ENCODE peak calls at places on chromosome 1, in five cellular contexts. One of them, this sample, is unnamed.

GRCh38 chr1:248114890-248115289 is 19.9 kb downstream of the OR2L13 start:
- DNase-seq in heart right ventricle: no peak
- DNase-seq in dorsolateral prefrontal cortex: no peak
- DNase-seq in tibial artery: no peak
- DNase-seq in psoas muscle: no peak
- DNase-seq in this sample: no peak

GRCh38 chr1:220876511-220877347 is 2.5 kb upstream of the HLX start:
- DNase-seq in heart right ventricle: peak; percentile 81
- DNase-seq in dorsolateral prefrontal cortex: no peak
- DNase-seq in tibial artery: peak; percentile 72
- DNase-seq in psoas muscle: no peak
- DNase-seq in this sample: no peak

GRCh38 chr1:158414651-158415345 is 11.2 kb downstream of the OR10K2 start:
- DNase-seq in heart right ventricle: no peak
- DNase-seq in dorsolateral prefrontal cortex: no peak
- DNase-seq in tibial artery: no peak
- DNase-seq in psoas muscle: no peak
- DNase-seq in this sample: no peak

GRCh38 chr1:224203243-224204016 is 20.4 kb downstream of the DEGS1 start:
- DNase-seq in heart right ventricle: peak; percentile 44
- DNase-seq in dorsolateral prefrontal cortex: peak; percentile 17
- DNase-seq in tibial artery: peak; percentile 61
- DNase-seq in psoas muscle: no peak
- DNase-seq in this sample: no peak

GRCh38 chr1:29933110-29933509 is 696.8 kb downstream of the PTPRU start:
- DNase-seq in heart right ventricle: no peak
- DNase-seq in dorsolateral prefrontal cortex: no peak
- DNase-seq in tibial artery: no peak
- DNase-seq in psoas muscle: no peak
- DNase-seq in this sample: no peak

GRCh38 chr1:54474500-54475235 is 68.5 kb upstream of the SSBP3 start:
- DNase-seq in heart right ventricle: peak; percentile 35
- DNase-seq in dorsolateral prefrontal cortex: no peak
- DNase-seq in tibial artery: no peak
- DNase-seq in psoas muscle: peak; percentile 58
- DNase-seq in this sample: no peak

GRCh38 chr1:202661136-202661845 is 49.0 kb downstream of the SYT2 start:
- DNase-seq in heart right ventricle: no peak
- DNase-seq in dorsolateral prefrontal cortex: no peak
- DNase-seq in tibial artery: no peak
- DNase-seq in psoas muscle: no peak
- DNase-seq in this sample: no peak

GRCh38 chr1:21124846-21125245 is 51.9 kb downstream of the EIF4G3 start:
- DNase-seq in heart right ventricle: no peak
- DNase-seq in dorsolateral prefrontal cortex: no peak
- DNase-seq in tibial artery: no peak
- DNase-seq in psoas muscle: no peak
- DNase-seq in this sample: no peak

GRCh38 chr1:4585216-4585615 is 69.2 kb upstream of the AJAP1 start:
- DNase-seq in heart right ventricle: peak; percentile 10
- DNase-seq in dorsolateral prefrontal cortex: no peak
- DNase-seq in tibial artery: no peak
- DNase-seq in psoas muscle: no peak
- DNase-seq in this sample: peak; percentile 47

GRCh38 chr1:46558141-46558963 is 6.9 kb upstream of the KNCN start:
- DNase-seq in heart right ventricle: no peak
- DNase-seq in dorsolateral prefrontal cortex: no peak
- DNase-seq in tibial artery: no peak
- DNase-seq in psoas muscle: no peak
- DNase-seq in this sample: no peak

GRCh38 chr1:222021124-222021523 is 279.2 kb upstream of the DUSP10 start:
- DNase-seq in heart right ventricle: no peak
- DNase-seq in dorsolateral prefrontal cortex: no peak
- DNase-seq in tibial artery: no peak
- DNase-seq in psoas muscle: no peak
- DNase-seq in this sample: no peak

GRCh38 chr1:243582321-243582720 is 267.7 kb downstream of the AKT3 start:
- DNase-seq in heart right ventricle: no peak
- DNase-seq in dorsolateral prefrontal cortex: no peak
- DNase-seq in tibial artery: no peak
- DNase-seq in psoas muscle: no peak
- DNase-seq in this sample: no peak

DNA sequence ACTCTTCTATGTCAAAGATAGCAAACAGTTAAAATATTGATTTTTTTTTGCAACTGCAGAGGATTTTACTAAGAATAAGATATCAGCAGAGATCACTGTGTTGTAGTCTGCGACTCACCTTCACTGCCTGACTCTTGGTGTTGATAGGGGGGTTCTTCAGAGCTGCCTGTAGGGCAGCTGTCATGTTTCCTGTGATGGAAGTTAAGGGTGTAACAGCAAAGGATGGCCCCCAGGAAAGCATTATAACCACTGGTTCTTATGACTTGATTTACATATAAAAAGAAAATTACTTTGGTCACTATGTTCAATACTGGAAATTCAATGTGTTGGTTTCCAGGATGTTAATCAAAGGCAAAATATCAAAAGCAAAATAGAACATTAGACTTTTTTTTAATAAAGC is 2.6 kb downstream of the ARPC5 start:
- DNase-seq in heart right ventricle: no peak
- DNase-seq in dorsolateral prefrontal cortex: no peak
- DNase-seq in tibial artery: no peak
- DNase-seq in psoas muscle: no peak
- DNase-seq in this sample: no peak
- H3K27ac ChIP-seq in heart right ventricle: no peak overlapping the region
- H3K27ac ChIP-seq in dorsolateral prefrontal cortex: no peak overlapping the region
- H3K27ac ChIP-seq in tibial artery: peak overlapping the region; percentile 91
- H3K27ac ChIP-seq in psoas muscle: peak overlapping the region; percentile 87
- H3K27ac ChIP-seq in this sample: peak overlapping the region; percentile 82

GRCh38 chr1:92909321-92909720 is 51.9 kb downstream of the DIPK1A start:
- DNase-seq in heart right ventricle: no peak
- DNase-seq in dorsolateral prefrontal cortex: peak; percentile 27
- DNase-seq in tibial artery: no peak
- DNase-seq in psoas muscle: no peak
- DNase-seq in this sample: no peak
- H3K27ac ChIP-seq in heart right ventricle: no peak overlapping the region
- H3K27ac ChIP-seq in dorsolateral prefrontal cortex: peak overlapping the region; percentile 48
- H3K27ac ChIP-seq in tibial artery: no peak overlapping the region
- H3K27ac ChIP-seq in psoas muscle: no peak overlapping the region
- H3K27ac ChIP-seq in this sample: no peak overlapping the region

DNA sequence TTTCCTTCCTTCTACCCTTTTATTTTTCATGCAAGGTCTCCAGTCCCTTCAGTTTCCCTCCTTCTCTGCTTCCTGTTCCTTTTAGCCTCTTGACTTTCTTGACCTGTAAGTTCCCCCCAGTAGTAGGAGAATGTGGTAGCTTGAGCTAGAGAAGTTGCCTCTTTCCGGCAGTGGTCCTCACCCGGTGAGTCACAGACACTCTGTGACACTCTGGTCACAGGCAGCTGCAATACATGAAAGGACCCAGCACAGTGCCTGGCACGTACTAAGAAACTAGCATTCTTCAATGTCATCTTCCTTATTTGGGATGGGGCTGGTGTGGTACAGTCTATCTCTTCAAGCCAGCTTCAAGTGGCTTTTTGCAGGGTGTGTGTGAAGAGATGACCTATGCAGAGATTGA is 16.0 kb downstream of the PFKFB2 start:
- DNase-seq in heart right ventricle: no peak
- DNase-seq in dorsolateral prefrontal cortex: no peak
- DNase-seq in tibial artery: no peak
- DNase-seq in psoas muscle: no peak
- DNase-seq in this sample: no peak
- H3K27ac ChIP-seq in heart right ventricle: no peak overlapping the region
- H3K27ac ChIP-seq in dorsolateral prefrontal cortex: no peak overlapping the region
- H3K27ac ChIP-seq in tibial artery: no peak overlapping the region
- H3K27ac ChIP-seq in psoas muscle: no peak overlapping the region
- H3K27ac ChIP-seq in this sample: no peak overlapping the region

GRCh38 chr1:121516279-121516967 is 331.6 kb downstream of the SRGAP2C start:
- DNase-seq in heart right ventricle: peak; percentile 8
- DNase-seq in dorsolateral prefrontal cortex: no peak
- DNase-seq in tibial artery: peak; percentile 43
- DNase-seq in psoas muscle: no peak
- DNase-seq in this sample: no peak

GRCh38 chr1:121522061-121522759 is 337.4 kb downstream of the SRGAP2C start:
- DNase-seq in heart right ventricle: no peak
- DNase-seq in dorsolateral prefrontal cortex: no peak
- DNase-seq in tibial artery: no peak
- DNase-seq in psoas muscle: no peak
- DNase-seq in this sample: no peak

GRCh38 chr1:121517586-121518230 is 332.9 kb downstream of the SRGAP2C start:
- DNase-seq in heart right ventricle: no peak
- DNase-seq in dorsolateral prefrontal cortex: no peak
- DNase-seq in tibial artery: no peak
- DNase-seq in psoas muscle: no peak
- DNase-seq in this sample: no peak

GRCh38 chr1:121518726-121519041 is 333.9 kb downstream of the SRGAP2C start:
- DNase-seq in heart right ventricle: no peak
- DNase-seq in dorsolateral prefrontal cortex: no peak
- DNase-seq in tibial artery: no peak
- DNase-seq in psoas muscle: no peak
- DNase-seq in this sample: no peak

GRCh38 chr1:121519042-121519755 is 334.4 kb downstream of the SRGAP2C start:
- DNase-seq in heart right ventricle: peak; percentile 23
- DNase-seq in dorsolateral prefrontal cortex: peak; percentile 80
- DNase-seq in tibial artery: peak; percentile 44
- DNase-seq in psoas muscle: peak; percentile 56
- DNase-seq in this sample: peak; percentile 74
- H3K27ac ChIP-seq in heart right ventricle: no peak overlapping the region
- H3K27ac ChIP-seq in dorsolateral prefrontal cortex: peak overlapping the region; percentile 32
- H3K27ac ChIP-seq in tibial artery: no peak overlapping the region
- H3K27ac ChIP-seq in psoas muscle: no peak overlapping the region
- H3K27ac ChIP-seq in this sample: no peak overlapping the region

GRCh38 chr1:27489973-27490741 is at the start of gene WASF2:
- DNase-seq in heart right ventricle: peak; percentile 98
- DNase-seq in dorsolateral prefrontal cortex: peak; percentile 97
- DNase-seq in tibial artery: peak; percentile 97
- DNase-seq in psoas muscle: peak; percentile 98
- DNase-seq in this sample: peak; percentile 98

GRCh38 chr1:27488523-27489138 is 1.3 kb downstream of the WASF2 start:
- DNase-seq in heart right ventricle: no peak
- DNase-seq in dorsolateral prefrontal cortex: no peak
- DNase-seq in tibial artery: peak; percentile 16
- DNase-seq in psoas muscle: no peak
- DNase-seq in this sample: no peak

GRCh38 chr1:27496604-27497155 is 6.7 kb upstream of the WASF2 start:
- DNase-seq in heart right ventricle: peak; percentile 50
- DNase-seq in dorsolateral prefrontal cortex: no peak
- DNase-seq in tibial artery: no peak
- DNase-seq in psoas muscle: peak; percentile 71
- DNase-seq in this sample: no peak

GRCh38 chr1:27487927-27488522 is 1.9 kb downstream of the WASF2 start:
- DNase-seq in heart right ventricle: no peak
- DNase-seq in dorsolateral prefrontal cortex: no peak
- DNase-seq in tibial artery: no peak
- DNase-seq in psoas muscle: no peak
- DNase-seq in this sample: no peak

GRCh38 chr1:27491748-27492700 is 2.1 kb upstream of the WASF2 start:
- DNase-seq in heart right ventricle: peak; percentile 70
- DNase-seq in dorsolateral prefrontal cortex: peak; percentile 60
- DNase-seq in tibial artery: peak; percentile 55
- DNase-seq in psoas muscle: peak; percentile 77
- DNase-seq in this sample: no peak
- H3K27ac ChIP-seq in heart right ventricle: peak overlapping the region; percentile 99
- H3K27ac ChIP-seq in dorsolateral prefrontal cortex: peak overlapping the region; percentile 99
- H3K27ac ChIP-seq in tibial artery: peak overlapping the region; percentile 100
- H3K27ac ChIP-seq in psoas muscle: peak overlapping the region; percentile 99
- H3K27ac ChIP-seq in this sample: peak overlapping the region; percentile 100

GRCh38 chr1:31697369-31697984 is 6.3 kb downstream of the COL16A1 start:
- DNase-seq in heart right ventricle: no peak
- DNase-seq in dorsolateral prefrontal cortex: no peak
- DNase-seq in tibial artery: no peak
- DNase-seq in psoas muscle: no peak
- DNase-seq in this sample: no peak
- H3K27ac ChIP-seq in heart right ventricle: no peak overlapping the region
- H3K27ac ChIP-seq in dorsolateral prefrontal cortex: peak overlapping the region; percentile 98
- H3K27ac ChIP-seq in tibial artery: peak overlapping the region; percentile 83
- H3K27ac ChIP-seq in psoas muscle: no peak overlapping the region
- H3K27ac ChIP-seq in this sample: no peak overlapping the region

DNA sequence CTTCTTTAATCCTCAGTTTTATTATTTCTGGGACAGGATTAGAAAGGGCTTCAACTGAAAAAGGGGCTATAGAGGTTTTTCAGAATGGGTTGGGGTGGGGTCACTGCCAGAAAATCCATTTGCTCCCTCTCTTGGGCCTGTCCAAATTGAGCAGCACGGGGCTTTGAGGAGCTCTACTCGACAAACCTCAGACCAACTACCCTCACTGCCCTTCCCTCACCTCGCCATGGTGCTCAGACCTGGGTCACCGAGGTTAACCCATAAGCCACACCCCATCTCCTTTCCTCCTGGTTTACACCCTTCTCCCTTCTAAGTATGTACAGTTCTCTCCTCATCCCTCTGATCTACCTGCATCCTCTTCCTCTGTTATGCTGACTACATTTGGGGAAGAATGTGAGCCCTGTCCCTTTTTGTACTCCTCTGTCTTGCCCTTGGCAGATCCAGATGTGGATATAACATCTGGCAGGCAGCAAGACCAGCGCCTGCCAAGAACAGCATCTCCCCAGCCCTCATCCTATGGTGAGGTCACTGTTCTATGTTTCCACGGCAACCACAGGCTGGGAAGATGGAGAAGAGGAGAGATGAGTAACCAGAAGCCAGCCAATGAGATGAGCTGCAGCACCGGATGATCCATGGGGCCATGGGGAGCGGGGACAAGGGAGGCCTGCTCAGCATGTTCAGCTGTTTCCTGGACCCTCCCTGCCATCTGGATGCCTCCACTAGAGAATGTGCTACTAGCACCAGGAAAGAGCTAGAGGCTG is 3.7 kb upstream of the FABP3 start:
- DNase-seq in heart right ventricle: no peak
- DNase-seq in dorsolateral prefrontal cortex: peak; percentile 89
- DNase-seq in tibial artery: no peak
- DNase-seq in psoas muscle: no peak
- DNase-seq in this sample: peak; percentile 49
- H3K27ac ChIP-seq in heart right ventricle: no peak overlapping the region
- H3K27ac ChIP-seq in dorsolateral prefrontal cortex: peak overlapping the region; percentile 78
- H3K27ac ChIP-seq in tibial artery: no peak overlapping the region
- H3K27ac ChIP-seq in psoas muscle: peak overlapping the region; percentile 15
- H3K27ac ChIP-seq in this sample: no peak overlapping the region

This sample was measured in coronary artery.